ENCODE peak calls at places on chromosome 3, in five cellular contexts. T, L, Z, M and W are unnamed samples.
A peak's percentile ranks its signal among the peaks of the same experiment; 100 is the strongest.

GRCh38 chr3:108283989-108284388 is 12.4 kb upstream of the HHLA2 start:
- DNase-seq in T (peak; percentile 45), L (no peak), Z (no peak), M (no peak), W (no peak)

GRCh38 chr3:107524214-107525100 is 1.7 kb downstream of the BBX start:
- DNase-seq in T (peak; percentile 61), L (peak; percentile 54), Z (peak; percentile 58), M (peak; percentile 50), W (peak; percentile 47)

GRCh38 chr3:15055019-15055557 is 10.0 kb downstream of the MRPS25 start:
- DNase-seq in T (no peak), L (no peak), Z (peak; percentile 68), M (no peak), W (no peak)

GRCh38 chr3:134900482-134900881 is 105.4 kb downstream of the EPHB1 start:
- DNase-seq in T (no peak), L (no peak), Z (no peak), M (no peak), W (no peak)

GRCh38 chr3:195856410-195857084 is 44.8 kb upstream of the MUC4 start:
- DNase-seq in T (no peak), L (no peak), Z (no peak), M (no peak), W (no peak)

GRCh38 chr3:43022111-43022510 is 43.0 kb downstream of the GASK1A start:
- DNase-seq in T (no peak), L (no peak), Z (no peak), M (no peak), W (no peak)

GRCh38 chr3:71718069-71718468 is 7.1 kb downstream of the EIF4E3 start:
- DNase-seq in T (no peak), L (no peak), Z (no peak), M (no peak), W (no peak)

GRCh38 chr3:112817271-112817670 is 29.4 kb downstream of the CD200R1L start:
- DNase-seq in T (no peak), L (no peak), Z (no peak), M (no peak), W (no peak)

GRCh38 chr3:6799264-6799915 is 61.5 kb upstream of the GRM7 start:
- DNase-seq in T (peak; percentile 62), L (peak; percentile 41), Z (peak; percentile 8), M (peak; percentile 40), W (peak; percentile 43)

GRCh38 chr3:59192473-59192872 is 142.6 kb upstream of the CFAP20DC start:
- DNase-seq in T (no peak), L (peak; percentile 1), Z (peak; percentile 60), M (no peak), W (peak; percentile 96)

GRCh38 chr3:51718547-51719412 is 11.9 kb downstream of the GRM2 start:
- DNase-seq in T (peak; percentile 78), L (peak; percentile 70), Z (peak; percentile 55), M (peak; percentile 44), W (peak; percentile 69)

GRCh38 chr3:136209921-136210320 is 13.8 kb upstream of the MSL2 start:
- DNase-seq in T (no peak), L (no peak), Z (no peak), M (no peak), W (no peak)

GRCh38 chr3:72223116-72223515 is 438.2 kb upstream of the PROK2 start:
- DNase-seq in T (no peak), L (no peak), Z (peak; percentile 99), M (no peak), W (no peak)

GRCh38 chr3:32146669-32147315 is 40.4 kb downstream of the GPD1L start:
- DNase-seq in T (no peak), L (no peak), Z (no peak), M (no peak), W (peak; percentile 65)

GRCh38 chr3:151962371-151962770 is 88.9 kb downstream of the SUCNR1 start:
- DNase-seq in T (no peak), L (no peak), Z (peak; percentile 40), M (no peak), W (no peak)

GRCh38 chr3:45551214-45552010 is 43.1 kb upstream of the LIMD1 start:
- DNase-seq in T (peak; percentile 55), L (peak; percentile 14), Z (peak; percentile 100), M (no peak), W (peak; percentile 97)

GRCh38 chr3:126683506-126683905 is 20.5 kb upstream of the CHCHD6 start:
- DNase-seq in T (no peak), L (no peak), Z (no peak), M (no peak), W (peak; percentile 55)

GRCh38 chr3:123471106-123471505 is 22.2 kb upstream of the ADCY5 start:
- DNase-seq in T (no peak), L (no peak), Z (no peak), M (no peak), W (no peak)

GRCh38 chr3:193884011-193884410 is 251.9 kb upstream of the HES1 start:
- DNase-seq in T (no peak), L (no peak), Z (no peak), M (no peak), W (no peak)

GRCh38 chr3:114861666-114862065 is 285.4 kb downstream of the ZBTB20 start:
- DNase-seq in T (no peak), L (no peak), Z (no peak), M (no peak), W (no peak)

GRCh38 chr3:101414121-101414520 is 93.7 kb upstream of the IMPG2 start:
- DNase-seq in T (no peak), L (no peak), Z (no peak), M (no peak), W (no peak)

GRCh38 chr3:62873672-62874397 is 1.4 kb downstream of the CADPS start:
- DNase-seq in T (peak; percentile 67), L (peak; percentile 13), Z (peak; percentile 26), M (peak; percentile 63), W (peak; percentile 6)
- TF ChIP-seq CTCF in T (no peak), L (peak; percentile 21), Z (peak; percentile 27), M (no peak), W (peak; percentile 4)

DNA sequence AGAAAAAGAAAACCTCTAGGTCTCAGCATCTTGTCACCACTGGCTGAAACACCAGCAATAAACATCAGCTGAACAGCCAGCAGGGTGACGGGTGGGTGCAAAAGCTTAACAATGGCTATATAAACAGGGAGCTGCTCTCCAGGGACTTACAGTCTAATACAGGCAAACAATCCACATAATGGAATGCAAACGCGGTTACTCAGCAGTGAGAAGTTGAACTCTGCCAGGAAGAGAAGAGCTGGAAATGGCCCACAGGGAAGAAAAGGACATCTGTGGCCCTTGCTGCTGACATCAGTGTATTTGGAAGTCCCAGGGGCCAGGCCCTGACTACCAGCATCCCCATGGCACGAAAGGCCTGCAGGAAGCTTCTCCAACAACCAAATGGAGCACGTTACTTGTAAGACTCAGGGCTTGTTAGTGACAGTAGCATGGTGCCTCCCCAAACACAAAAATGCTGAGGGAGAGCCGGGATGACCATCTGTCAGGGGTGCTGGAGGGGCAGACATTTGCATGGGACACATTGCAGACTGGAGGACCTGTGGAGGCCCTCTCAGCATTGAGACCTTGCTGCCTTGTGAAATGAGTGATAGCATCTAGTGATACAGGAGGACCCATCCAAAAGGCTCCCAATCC is 3.0 kb downstream of the HEG1 start:
- DNase-seq in T (no peak), L (peak; percentile 14), Z (peak; percentile 94), M (no peak), W (peak; percentile 56)
- H3K4me3 ChIP-seq in T (no peak overlapping the region), L (no peak overlapping the region), Z (peak overlapping the region; percentile 38), M (peak overlapping the region; percentile 14), W (peak overlapping the region; percentile 1)

GRCh38 chr3:171614318-171614967 is 154.2 kb upstream of the TNIK start:
- DNase-seq in T (no peak), L (no peak), Z (peak; percentile 9), M (peak; percentile 12), W (peak; percentile 45)
- TF ChIP-seq CTCF in T (no peak), L (no peak), Z (peak; percentile 67), M (no peak), W (peak; percentile 60)

GRCh38 chr3:150520408-150520807 is 25.9 kb downstream of the SERP1 start:
- DNase-seq in T (no peak), L (no peak), Z (no peak), M (no peak), W (no peak)
- H3K4me3 ChIP-seq in T (no peak overlapping the region), L (peak overlapping the region; percentile 39), Z (peak overlapping the region; percentile 17), M (no peak overlapping the region), W (peak overlapping the region; percentile 3)

DNA sequence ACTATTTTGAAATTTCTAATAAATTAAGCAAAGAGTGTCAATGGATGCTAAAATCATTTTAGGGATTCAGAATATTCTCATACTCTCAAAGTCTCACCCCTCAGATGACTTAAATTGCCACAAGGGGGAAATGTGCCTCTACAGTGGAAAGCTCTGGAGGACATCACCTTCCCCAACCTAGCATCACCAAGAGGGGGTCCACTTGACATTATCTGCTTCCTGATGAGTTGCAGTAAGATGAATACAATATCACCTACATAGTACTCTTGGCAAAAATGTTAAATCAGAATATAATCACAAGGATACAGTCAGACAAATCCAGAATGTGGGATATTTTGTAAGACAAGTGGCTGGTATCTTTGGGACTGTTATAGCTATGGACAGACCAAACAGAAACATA is 290.1 kb downstream of the MFSD1 start:
- DNase-seq in T (no peak), L (no peak), Z (peak; percentile 16), M (no peak), W (no peak)
- TF ChIP-seq CTCF in T (no peak), L (no peak), Z (peak; percentile 18), M (no peak), W (no peak)

DNA sequence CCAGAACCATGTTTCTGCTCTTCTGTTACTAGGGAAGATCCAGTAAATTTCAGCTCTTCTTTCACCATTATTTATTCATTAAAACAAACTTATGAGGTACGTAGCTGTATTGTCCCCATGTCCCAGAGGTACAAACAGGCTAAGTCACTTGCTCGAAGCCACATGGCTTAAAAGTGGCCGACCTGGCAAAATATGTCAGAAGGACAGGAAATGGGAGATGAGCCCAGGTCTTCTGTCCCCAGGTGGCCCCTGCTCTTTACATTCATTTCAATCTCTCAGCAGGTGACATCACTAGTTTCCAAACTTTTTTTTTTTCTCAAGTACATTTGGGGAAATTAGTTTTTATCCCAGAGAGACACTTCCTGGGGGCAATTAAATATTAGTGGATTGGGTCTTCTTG is 34.1 kb upstream of the LPP start:
- DNase-seq in T (no peak), L (no peak), Z (no peak), M (no peak), W (no peak)
- H3K4me3 ChIP-seq in T (no peak overlapping the region), L (no peak overlapping the region), Z (no peak overlapping the region), M (no peak overlapping the region), W (no peak overlapping the region)